ENCODE peak calls at places on chromosome 1, in ten cellular contexts. One of them, this sample, is unnamed.
A peak's percentile ranks its signal among the peaks of the same experiment; 100 is the strongest.

GRCh38 chr1:4730078-4730477 is 75.7 kb downstream of the AJAP1 start:
- DNase-seq in upper lobe of left lung: no peak
- DNase-seq in K562: no peak
- DNase-seq in PC-3: no peak
- DNase-seq in lower lobe of right lung: no peak
- DNase-seq in kidney epithelial cell: no peak
- DNase-seq in lung: no peak
- DNase-seq in IMR-90: no peak
- DNase-seq in psoas muscle: no peak
- DNase-seq in neural progenitor cell: no peak
- DNase-seq in this sample: no peak

GRCh38 chr1:31627930-31628421 is 10.5 kb downstream of the HCRTR1 start:
- DNase-seq in upper lobe of left lung: peak; percentile 91
- DNase-seq in K562: no peak
- DNase-seq in PC-3: no peak
- DNase-seq in lower lobe of right lung: peak; percentile 90
- DNase-seq in kidney epithelial cell: no peak
- DNase-seq in lung: peak; percentile 79
- DNase-seq in IMR-90: no peak
- DNase-seq in psoas muscle: peak; percentile 89
- DNase-seq in neural progenitor cell: no peak
- DNase-seq in this sample: no peak

GRCh38 chr1:231442735-231443134 is 20.6 kb upstream of the EGLN1 start:
- DNase-seq in upper lobe of left lung: no peak
- DNase-seq in K562: no peak
- DNase-seq in PC-3: no peak
- DNase-seq in lower lobe of right lung: no peak
- DNase-seq in kidney epithelial cell: no peak
- DNase-seq in lung: no peak
- DNase-seq in IMR-90: no peak
- DNase-seq in psoas muscle: no peak
- DNase-seq in neural progenitor cell: no peak
- DNase-seq in this sample: no peak

GRCh38 chr1:33186936-33187335 is 5.1 kb upstream of the TRIM62 start:
- DNase-seq in upper lobe of left lung: no peak
- DNase-seq in K562: no peak
- DNase-seq in PC-3: no peak
- DNase-seq in lower lobe of right lung: no peak
- DNase-seq in kidney epithelial cell: no peak
- DNase-seq in lung: no peak
- DNase-seq in IMR-90: no peak
- DNase-seq in psoas muscle: no peak
- DNase-seq in neural progenitor cell: no peak
- DNase-seq in this sample: no peak

GRCh38 chr1:174352883-174353608 is 94.7 kb upstream of the GPR52 start:
- DNase-seq in upper lobe of left lung: no peak
- DNase-seq in K562: no peak
- DNase-seq in PC-3: no peak
- DNase-seq in lower lobe of right lung: no peak
- DNase-seq in kidney epithelial cell: no peak
- DNase-seq in lung: no peak
- DNase-seq in IMR-90: no peak
- DNase-seq in psoas muscle: no peak
- DNase-seq in neural progenitor cell: no peak
- DNase-seq in this sample: no peak

GRCh38 chr1:89060091-89060490 is 4.9 kb downstream of the GBP1 start:
- DNase-seq in upper lobe of left lung: no peak
- DNase-seq in K562: no peak
- DNase-seq in PC-3: peak; percentile 11
- DNase-seq in lower lobe of right lung: no peak
- DNase-seq in kidney epithelial cell: no peak
- DNase-seq in lung: no peak
- DNase-seq in IMR-90: no peak
- DNase-seq in psoas muscle: no peak
- DNase-seq in neural progenitor cell: no peak
- DNase-seq in this sample: no peak

GRCh38 chr1:37317870-37318431 is 156.4 kb upstream of the ZC3H12A start:
- DNase-seq in upper lobe of left lung: no peak
- DNase-seq in K562: no peak
- DNase-seq in PC-3: no peak
- DNase-seq in lower lobe of right lung: no peak
- DNase-seq in kidney epithelial cell: no peak
- DNase-seq in lung: no peak
- DNase-seq in IMR-90: no peak
- DNase-seq in psoas muscle: no peak
- DNase-seq in neural progenitor cell: no peak
- DNase-seq in this sample: no peak

GRCh38 chr1:44672254-44672955 is 1.9 kb downstream of the TMEM53 start:
- DNase-seq in upper lobe of left lung: peak; percentile 86
- DNase-seq in K562: no peak
- DNase-seq in PC-3: peak; percentile 93
- DNase-seq in lower lobe of right lung: peak; percentile 66
- DNase-seq in kidney epithelial cell: peak; percentile 65
- DNase-seq in lung: peak; percentile 67
- DNase-seq in IMR-90: peak; percentile 44
- DNase-seq in psoas muscle: no peak
- DNase-seq in neural progenitor cell: peak; percentile 49
- DNase-seq in this sample: no peak

GRCh38 chr1:93519196-93519825 is 71.4 kb downstream of the FNBP1L start:
- DNase-seq in upper lobe of left lung: no peak
- DNase-seq in K562: no peak
- DNase-seq in PC-3: peak; percentile 91
- DNase-seq in lower lobe of right lung: no peak
- DNase-seq in kidney epithelial cell: no peak
- DNase-seq in lung: no peak
- DNase-seq in IMR-90: peak; percentile 64
- DNase-seq in psoas muscle: no peak
- DNase-seq in neural progenitor cell: no peak
- DNase-seq in this sample: no peak

GRCh38 chr1:11982010-11982392 is 1.8 kb downstream of the MFN2 start:
- DNase-seq in upper lobe of left lung: no peak
- DNase-seq in K562: no peak
- DNase-seq in PC-3: no peak
- DNase-seq in lower lobe of right lung: no peak
- DNase-seq in kidney epithelial cell: no peak
- DNase-seq in lung: no peak
- DNase-seq in IMR-90: peak; percentile 46
- DNase-seq in psoas muscle: no peak
- DNase-seq in neural progenitor cell: peak; percentile 15
- DNase-seq in this sample: no peak

GRCh38 chr1:202805886-202806511 is 2.2 kb downstream of the KDM5B start:
- DNase-seq in upper lobe of left lung: no peak
- DNase-seq in K562: no peak
- DNase-seq in PC-3: peak; percentile 33
- DNase-seq in lower lobe of right lung: no peak
- DNase-seq in kidney epithelial cell: no peak
- DNase-seq in lung: no peak
- DNase-seq in IMR-90: peak; percentile 12
- DNase-seq in psoas muscle: no peak
- DNase-seq in neural progenitor cell: no peak
- DNase-seq in this sample: no peak

GRCh38 chr1:153563339-153563952 is 2.2 kb downstream of the S100A2 start:
- DNase-seq in upper lobe of left lung: no peak
- DNase-seq in K562: no peak
- DNase-seq in PC-3: no peak
- DNase-seq in lower lobe of right lung: peak; percentile 33
- DNase-seq in kidney epithelial cell: no peak
- DNase-seq in lung: no peak
- DNase-seq in IMR-90: no peak
- DNase-seq in psoas muscle: peak; percentile 30
- DNase-seq in neural progenitor cell: no peak
- DNase-seq in this sample: no peak

GRCh38 chr1:41236781-41237180 is 5.3 kb downstream of the SCMH1 start:
- DNase-seq in upper lobe of left lung: no peak
- DNase-seq in K562: no peak
- DNase-seq in PC-3: no peak
- DNase-seq in lower lobe of right lung: no peak
- DNase-seq in kidney epithelial cell: no peak
- DNase-seq in lung: no peak
- DNase-seq in IMR-90: no peak
- DNase-seq in psoas muscle: no peak
- DNase-seq in neural progenitor cell: no peak
- DNase-seq in this sample: no peak

GRCh38 chr1:191002768-191003167 is 525.1 kb upstream of the BRINP3 start:
- DNase-seq in upper lobe of left lung: no peak
- DNase-seq in K562: no peak
- DNase-seq in PC-3: no peak
- DNase-seq in lower lobe of right lung: no peak
- DNase-seq in kidney epithelial cell: no peak
- DNase-seq in lung: no peak
- DNase-seq in IMR-90: no peak
- DNase-seq in psoas muscle: no peak
- DNase-seq in neural progenitor cell: no peak
- DNase-seq in this sample: no peak

GRCh38 chr1:201085902-201086735 is 26.1 kb downstream of the CACNA1S start:
- DNase-seq in upper lobe of left lung: peak; percentile 57
- DNase-seq in K562: peak; percentile 73
- DNase-seq in PC-3: peak; percentile 97
- DNase-seq in lower lobe of right lung: peak; percentile 79
- DNase-seq in kidney epithelial cell: no peak
- DNase-seq in lung: peak; percentile 68
- DNase-seq in IMR-90: peak; percentile 33
- DNase-seq in psoas muscle: peak; percentile 88
- DNase-seq in neural progenitor cell: peak; percentile 80
- DNase-seq in this sample: no peak

GRCh38 chr1:62336638-62337534 is 17.7 kb upstream of the KANK4 start:
- DNase-seq in upper lobe of left lung: no peak
- DNase-seq in K562: no peak
- DNase-seq in PC-3: no peak
- DNase-seq in lower lobe of right lung: no peak
- DNase-seq in kidney epithelial cell: no peak
- DNase-seq in lung: no peak
- DNase-seq in IMR-90: no peak
- DNase-seq in psoas muscle: no peak
- DNase-seq in neural progenitor cell: peak; percentile 20
- DNase-seq in this sample: no peak

GRCh38 chr1:79497193-79497773 is 490.8 kb upstream of the ADGRL4 start:
- DNase-seq in upper lobe of left lung: no peak
- DNase-seq in K562: peak; percentile 24
- DNase-seq in PC-3: peak; percentile 66
- DNase-seq in lower lobe of right lung: no peak
- DNase-seq in kidney epithelial cell: peak; percentile 5
- DNase-seq in lung: no peak
- DNase-seq in IMR-90: peak; percentile 47
- DNase-seq in psoas muscle: no peak
- DNase-seq in neural progenitor cell: peak; percentile 54
- DNase-seq in this sample: no peak

GRCh38 chr1:15186073-15186845 is 32.7 kb downstream of the TMEM51 start:
- DNase-seq in upper lobe of left lung: no peak
- DNase-seq in K562: no peak
- DNase-seq in PC-3: no peak
- DNase-seq in lower lobe of right lung: no peak
- DNase-seq in kidney epithelial cell: no peak
- DNase-seq in lung: no peak
- DNase-seq in IMR-90: no peak
- DNase-seq in psoas muscle: no peak
- DNase-seq in neural progenitor cell: no peak
- DNase-seq in this sample: no peak

GRCh38 chr1:923131-923990 is at the start of gene SAMD11:
- DNase-seq in upper lobe of left lung: peak; percentile 70
- DNase-seq in K562: peak; percentile 76
- DNase-seq in PC-3: peak; percentile 81
- DNase-seq in lower lobe of right lung: peak; percentile 83
- DNase-seq in kidney epithelial cell: no peak
- DNase-seq in lung: peak; percentile 75
- DNase-seq in IMR-90: peak; percentile 76
- DNase-seq in psoas muscle: peak; percentile 92
- DNase-seq in neural progenitor cell: peak; percentile 92
- DNase-seq in this sample: no peak
- H3K4me3 ChIP-seq in upper lobe of left lung: peak within 1 kb of the TSS; percentile 54
- H3K4me3 ChIP-seq in K562: peak within 1 kb of the TSS; percentile 44
- H3K4me3 ChIP-seq in PC-3: peak within 1 kb of the TSS; percentile 57
- H3K4me3 ChIP-seq in lower lobe of right lung: peak within 1 kb of the TSS; percentile 53
- H3K4me3 ChIP-seq in kidney epithelial cell: peak within 1 kb of the TSS; percentile 41
- H3K4me3 ChIP-seq in lung: no peak within 1 kb of the TSS
- H3K4me3 ChIP-seq in IMR-90: peak within 1 kb of the TSS; percentile 59
- H3K4me3 ChIP-seq in psoas muscle: peak within 1 kb of the TSS; percentile 61
- H3K4me3 ChIP-seq in neural progenitor cell: peak within 1 kb of the TSS; percentile 45
- H3K4me3 ChIP-seq in this sample: peak within 1 kb of the TSS; percentile 61

DNA sequence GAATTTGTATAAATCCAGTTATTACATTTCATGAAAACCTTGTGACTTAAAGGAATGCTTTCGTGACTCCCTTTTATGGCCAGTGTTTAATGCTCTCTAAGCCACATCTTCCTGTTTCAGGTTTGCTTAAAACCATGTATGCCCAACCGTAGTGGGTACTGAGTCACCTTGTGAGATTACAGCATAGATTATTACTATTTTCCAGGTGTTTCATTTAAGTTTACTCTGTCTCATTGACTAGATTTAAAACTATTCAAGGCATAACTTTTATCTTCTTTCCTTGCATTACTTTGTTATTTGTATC is 40.1 kb upstream of the KIF1B start:
- DNase-seq in upper lobe of left lung: no peak
- DNase-seq in K562: no peak
- DNase-seq in PC-3: peak; percentile 88
- DNase-seq in lower lobe of right lung: no peak
- DNase-seq in kidney epithelial cell: peak; percentile 10
- DNase-seq in lung: no peak
- DNase-seq in IMR-90: peak; percentile 28
- DNase-seq in psoas muscle: no peak
- DNase-seq in neural progenitor cell: no peak
- DNase-seq in this sample: no peak
- H3K36me3 ChIP-seq in upper lobe of left lung: peaks cover 62% of the 10 kb centered on the region
- H3K36me3 ChIP-seq in K562: peaks cover 69% of the 10 kb centered on the region
- H3K36me3 ChIP-seq in PC-3: peaks cover 3% of the 10 kb centered on the region
- H3K36me3 ChIP-seq in lower lobe of right lung: peaks cover 95% of the 10 kb centered on the region
- H3K36me3 ChIP-seq in kidney epithelial cell: no peaks in the 10 kb centered on the region
- H3K36me3 ChIP-seq in lung: peaks cover 12% of the 10 kb centered on the region
- H3K36me3 ChIP-seq in IMR-90: peaks cover 42% of the 10 kb centered on the region
- H3K36me3 ChIP-seq in psoas muscle: peaks cover 88% of the 10 kb centered on the region
- H3K36me3 ChIP-seq in neural progenitor cell: peaks cover 7% of the 10 kb centered on the region
- H3K36me3 ChIP-seq in this sample: peaks cover 16% of the 10 kb centered on the region

GRCh38 chr1:145964328-145965118 is at the start of the genes ANKRD34A and POLR3GL:
- DNase-seq in upper lobe of left lung: peak; percentile 99
- DNase-seq in K562: peak; percentile 93
- DNase-seq in PC-3: peak; percentile 99
- DNase-seq in lower lobe of right lung: peak; percentile 99
- DNase-seq in kidney epithelial cell: peak; percentile 92
- DNase-seq in lung: peak; percentile 97
- DNase-seq in IMR-90: peak; percentile 89
- DNase-seq in psoas muscle: peak; percentile 97
- DNase-seq in neural progenitor cell: peak; percentile 93
- DNase-seq in this sample: peak; percentile 92
- TF ChIP-seq CTCF in upper lobe of left lung: no peak
- TF ChIP-seq CTCF in K562: no peak
- TF ChIP-seq CTCF in PC-3: no peak
- TF ChIP-seq CTCF in lower lobe of right lung: no peak
- TF ChIP-seq CTCF in kidney epithelial cell: no peak
- TF ChIP-seq CTCF in lung: no peak
- TF ChIP-seq CTCF in IMR-90: no peak
- TF ChIP-seq CTCF in psoas muscle: no peak
- TF ChIP-seq CTCF in neural progenitor cell: no peak
- TF ChIP-seq CTCF in this sample: no peak

DNA sequence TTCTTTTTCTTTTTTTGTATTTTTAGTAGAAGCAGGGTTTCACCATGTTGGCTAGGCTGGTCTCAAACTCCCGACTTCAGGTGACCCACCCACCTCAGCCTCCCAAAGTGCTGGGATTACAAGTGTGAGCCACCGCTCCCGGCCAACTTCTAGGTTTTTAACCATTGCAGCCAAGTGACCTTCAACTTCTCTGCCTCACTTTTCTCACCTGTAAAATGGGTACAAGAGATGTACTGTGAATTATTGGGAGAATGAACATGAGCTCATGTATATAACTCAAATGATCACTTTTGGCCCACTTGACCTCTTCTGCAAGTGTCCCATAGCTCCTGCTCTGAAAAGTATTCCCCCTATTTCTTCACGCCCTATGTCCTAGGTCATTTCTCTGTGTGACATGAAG is 11.8 kb upstream of the RPL11 start:
- DNase-seq in upper lobe of left lung: no peak
- DNase-seq in K562: no peak
- DNase-seq in PC-3: no peak
- DNase-seq in lower lobe of right lung: no peak
- DNase-seq in kidney epithelial cell: no peak
- DNase-seq in lung: no peak
- DNase-seq in IMR-90: no peak
- DNase-seq in psoas muscle: no peak
- DNase-seq in neural progenitor cell: no peak
- DNase-seq in this sample: no peak
- H3K4me3 ChIP-seq in upper lobe of left lung: no peak overlapping the region
- H3K4me3 ChIP-seq in K562: no peak overlapping the region
- H3K4me3 ChIP-seq in PC-3: no peak overlapping the region
- H3K4me3 ChIP-seq in lower lobe of right lung: no peak overlapping the region
- H3K4me3 ChIP-seq in kidney epithelial cell: no peak overlapping the region
- H3K4me3 ChIP-seq in lung: no peak overlapping the region
- H3K4me3 ChIP-seq in IMR-90: no peak overlapping the region
- H3K4me3 ChIP-seq in psoas muscle: no peak overlapping the region
- H3K4me3 ChIP-seq in neural progenitor cell: no peak overlapping the region
- H3K4me3 ChIP-seq in this sample: no peak overlapping the region